ENCODE peak calls at places on chromosome 2, in four cellular contexts. E is GM20000, K is neural crest cell, D is mucosa of descending colon. A is an unnamed sample.

GRCh38 chr2:181130686-181131085 is 150.3 kb downstream of the UBE2E3 start:
- DNase-seq in E (no peak), D (no peak), K (no peak), A (no peak)

GRCh38 chr2:85347554-85347953 is 6.8 kb downstream of the RETSAT start:
- DNase-seq in E (no peak), D (no peak), K (no peak), A (no peak)

GRCh38 chr2:170815746-170816498 is 765 bp upstream of the GAD1 start:
- DNase-seq in K (peak; percentile 92), D (peak; percentile 79), E (peak; percentile 83), A (peak; percentile 89)

GRCh38 chr2:27863146-27863545 is 27.0 kb downstream of the RBKS start:
- DNase-seq in E (no peak), K (no peak), D (no peak), A (no peak)

GRCh38 chr2:205060269-205060668 is 515.0 kb downstream of the PARD3B start:
- DNase-seq in D (no peak), E (no peak), K (no peak), A (no peak)

GRCh38 chr2:66915237-66915636 is 480.3 kb downstream of the MEIS1 start:
- DNase-seq in K (no peak), D (no peak), E (no peak), A (no peak)

GRCh38 chr2:213177685-213178084 is 26.3 kb upstream of the IKZF2 start:
- DNase-seq in D (no peak), E (no peak), K (no peak), A (no peak)

GRCh38 chr2:66030553-66030952 is 404.4 kb upstream of the MEIS1 start:
- DNase-seq in K (no peak), E (no peak), D (no peak), A (peak; percentile 4)

GRCh38 chr2:199459286-199460100 is 1.8 kb upstream of the SATB2 start:
- DNase-seq in E (peak; percentile 73), D (peak; percentile 80), K (peak; percentile 90), A (peak; percentile 90)

GRCh38 chr2:72859831-72860262 is 27.4 kb upstream of the SPR start:
- DNase-seq in D (peak; percentile 93), K (peak; percentile 45), E (peak; percentile 61), A (peak; percentile 65)

GRCh38 chr2:202589582-202589949 is 45.2 kb upstream of the FAM117B start:
- DNase-seq in E (no peak), D (no peak), K (no peak), A (no peak)

GRCh38 chr2:240462073-240462703 is 26.7 kb downstream of the GPC1 start:
- DNase-seq in D (no peak), E (no peak), K (no peak), A (no peak)

GRCh38 chr2:240460243-240460630 is 24.8 kb downstream of the GPC1 start:
- DNase-seq in E (no peak), K (no peak), D (no peak), A (no peak)

GRCh38 chr2:240459401-240460242 is 24.2 kb downstream of the GPC1 start:
- DNase-seq in E (no peak), K (no peak), D (no peak), A (no peak)

GRCh38 chr2:240461471-240462072 is 26.1 kb downstream of the GPC1 start:
- DNase-seq in D (no peak), K (no peak), E (no peak), A (no peak)

GRCh38 chr2:240460781-240461431 is 25.4 kb downstream of the GPC1 start:
- DNase-seq in D (no peak), K (no peak), E (no peak), A (no peak)
- TF ChIP-seq CTCF in D (no peak), K (peak; percentile 21), E (no peak), A (no peak)

DNA sequence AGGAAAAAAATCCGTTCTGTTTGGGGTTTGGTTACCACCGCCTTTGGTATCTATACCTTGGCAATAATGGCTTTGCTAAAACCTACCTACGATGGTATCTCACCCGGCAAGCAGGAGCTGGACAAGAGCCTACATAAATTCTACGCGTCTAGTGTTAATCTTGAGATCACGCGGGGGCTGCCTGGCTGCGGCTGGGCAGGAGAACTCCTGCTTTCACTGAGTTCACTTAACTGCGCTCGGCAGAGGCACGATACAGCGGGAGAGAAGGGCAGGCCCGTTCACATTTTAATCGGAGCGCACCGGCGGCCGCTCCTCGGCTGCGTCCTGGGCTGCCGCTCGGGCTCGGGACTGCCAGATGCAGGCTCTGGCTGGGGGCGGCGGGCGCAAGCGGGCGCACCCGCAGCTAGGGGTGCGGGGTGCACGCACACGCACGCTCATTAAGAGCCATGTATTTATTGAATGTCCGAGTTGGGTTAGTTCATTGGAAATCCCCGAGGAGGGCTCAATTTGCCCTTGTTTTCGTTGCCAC is 1.7 kb upstream of the POU3F3 start:
- DNase-seq in D (no peak), E (no peak), K (no peak), A (peak; percentile 45)
- TF ChIP-seq CTCF in D (no peak), E (no peak), K (no peak), A (no peak)

GRCh38 chr2:38603402-38604265 is 906 bp upstream of the HNRNPLL start:
- DNase-seq in E (peak; percentile 81), K (peak; percentile 69), D (peak; percentile 88), A (peak; percentile 81)

GRCh38 chr2:38602136-38602731 is 494 bp downstream of the HNRNPLL start:
- DNase-seq in D (peak; percentile 50), K (no peak), E (no peak), A (peak; percentile 57)

GRCh38 chr2:38601061-38601460 is 1.7 kb downstream of the HNRNPLL start:
- DNase-seq in K (no peak), E (no peak), D (no peak), A (no peak)

GRCh38 chr2:38601463-38602135 is 1.1 kb downstream of the HNRNPLL start:
- DNase-seq in K (peak; percentile 48), D (peak; percentile 42), E (no peak), A (no peak)

DNA sequence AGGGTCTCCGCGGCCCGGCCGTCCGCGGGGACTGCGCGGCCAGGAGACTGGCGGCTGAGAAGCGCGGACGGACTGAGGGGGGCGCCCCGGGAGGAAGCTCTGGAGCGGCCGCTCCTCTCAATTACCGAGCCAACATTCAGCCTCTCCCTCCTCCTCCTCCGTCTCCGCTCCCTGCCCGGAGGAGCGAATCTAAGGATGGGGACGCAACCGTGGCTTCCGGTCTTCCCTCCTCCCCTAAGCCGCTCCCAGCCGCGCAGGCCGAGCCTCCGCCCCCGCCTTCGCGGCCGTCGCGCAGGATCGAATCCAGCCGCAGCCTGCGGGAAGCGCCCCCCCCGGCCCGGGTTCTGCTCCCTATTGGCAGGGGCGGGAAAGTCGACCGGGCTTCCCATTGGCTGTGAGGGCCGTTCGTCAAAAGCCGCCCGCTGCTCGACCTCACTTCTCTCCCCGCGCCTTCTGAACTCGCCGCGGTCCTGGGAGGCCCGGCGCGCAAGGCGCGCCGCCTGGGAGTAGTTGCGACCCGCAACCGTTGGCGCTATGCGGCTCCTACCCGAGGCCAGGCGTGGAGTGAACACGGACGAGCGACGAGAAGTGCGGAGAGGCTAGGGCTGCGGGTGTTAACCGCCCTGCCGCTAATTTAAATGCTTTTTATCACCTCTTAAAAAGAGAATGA is at the start of gene HNRNPLL:
- DNase-seq in D (peak; percentile 98), K (peak; percentile 98), E (peak; percentile 98), A (peak; percentile 100)
- TF ChIP-seq CTCF in D (no peak), K (no peak), E (no peak), A (no peak)

DNA sequence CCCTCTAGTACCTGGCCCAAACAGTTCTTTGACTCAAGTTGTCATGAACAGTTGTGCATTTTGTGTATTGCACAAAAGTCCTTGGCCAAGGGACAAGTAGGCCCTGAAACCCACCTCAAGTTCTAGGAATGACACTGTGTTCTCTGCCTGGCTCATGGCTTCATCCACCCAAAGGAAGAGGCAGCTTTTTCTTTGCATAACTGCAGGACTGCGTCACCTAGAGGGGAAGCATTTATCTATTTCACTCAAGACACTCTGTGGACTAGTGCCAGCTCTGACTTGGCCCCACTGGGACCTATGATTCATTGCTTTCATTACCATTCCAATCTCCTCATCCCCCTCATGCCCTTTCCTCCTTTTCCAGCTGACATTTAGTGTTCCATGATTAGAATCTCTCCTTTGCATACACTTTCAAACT is 119.3 kb upstream of the SIX2 start:
- DNase-seq in D (no peak), E (no peak), K (no peak), A (no peak)
- TF ChIP-seq CTCF in D (no peak), E (no peak), K (no peak), A (no peak)

GRCh38 chr2:240425697-240426096 is 9.8 kb upstream of the GPC1 start:
- DNase-seq in D (no peak), K (no peak), E (no peak), A (no peak)

GRCh38 chr2:240424341-240425235 is 10.9 kb upstream of the GPC1 start:
- DNase-seq in K (no peak), E (no peak), D (no peak), A (no peak)

GRCh38 chr2:240423788-240424191 is 11.7 kb upstream of the GPC1 start:
- DNase-seq in D (no peak), K (no peak), E (no peak), A (no peak)

GRCh38 chr2:240426797-240427721 is 8.4 kb upstream of the GPC1 start:
- DNase-seq in K (no peak), D (no peak), E (no peak), A (no peak)

GRCh38 chr2:240425236-240425615 is 10.2 kb upstream of the GPC1 start:
- DNase-seq in D (no peak), K (no peak), E (no peak), A (no peak)
- TF ChIP-seq CTCF in D (no peak), K (no peak), E (no peak), A (no peak)

GRCh38 chr2:46335966-46336436 is 38.8 kb downstream of the EPAS1 start:
- DNase-seq in E (no peak), D (peak; percentile 68), K (no peak), A (no peak)

GRCh38 chr2:46335404-46335965 is 38.3 kb downstream of the EPAS1 start:
- DNase-seq in D (peak; percentile 64), E (no peak), K (peak; percentile 22), A (peak; percentile 7)

GRCh38 chr2:46334389-46335345 is 37.5 kb downstream of the EPAS1 start:
- DNase-seq in E (no peak), D (no peak), K (no peak), A (no peak)

GRCh38 chr2:46332686-46333281 is 35.6 kb downstream of the EPAS1 start:
- DNase-seq in D (no peak), E (no peak), K (no peak), A (no peak)

GRCh38 chr2:46333912-46334311 is 36.7 kb downstream of the EPAS1 start:
- DNase-seq in K (no peak), E (no peak), D (no peak), A (no peak)
- TF ChIP-seq CTCF in K (no peak), E (no peak), D (no peak), A (peak; percentile 24)